ENCODE peak calls at places on chromosomes 2 and 18, in six cellular contexts. Y is heart left ventricle, K is upper lobe of left lung, S is IMR-90, E is transverse colon, U is K562. A is an unnamed sample.

GRCh38 chr2:19542796-19543195 is 184.4 kb upstream of the OSR1 start:
- DNase-seq in S (no peak), K (no peak), E (no peak), U (no peak), Y (no peak), A (no peak)

GRCh38 chr2:231212329-231212845 is 14.0 kb downstream of the ARMC9 start:
- DNase-seq in S (peak; percentile 38), E (no peak), K (no peak), Y (no peak), U (no peak), A (no peak)

GRCh38 chr2:25215948-25216679 is 47.7 kb upstream of the POMC start:
- DNase-seq in E (peak; percentile 85), K (peak; percentile 67), U (no peak), Y (peak; percentile 85), S (no peak), A (peak; percentile 80)

GRCh38 chr2:232147440-232148077 is 186.0 kb downstream of the DIS3L2 start:
- DNase-seq in U (no peak), Y (no peak), K (no peak), E (no peak), S (peak; percentile 70), A (no peak)

GRCh38 chr2:65128297-65129190 is 1.4 kb downstream of the RAB1A start:
- DNase-seq in S (peak; percentile 45), Y (peak; percentile 13), K (peak; percentile 69), U (no peak), E (no peak), A (no peak)

GRCh38 chr2:181456660-181457120 is 496 bp upstream of the ITGA4 start:
- DNase-seq in E (peak; percentile 72), S (peak; percentile 5), U (no peak), K (peak; percentile 64), Y (peak; percentile 42), A (peak; percentile 74)

GRCh38 chr2:164523026-164523425 is 98.3 kb downstream of the GRB14 start:
- DNase-seq in Y (no peak), K (no peak), S (no peak), E (no peak), U (no peak), A (no peak)

GRCh38 chr2:124248366-124248765 is 223.3 kb downstream of the CNTNAP5 start:
- DNase-seq in Y (no peak), S (no peak), K (no peak), E (no peak), U (no peak), A (no peak)

GRCh38 chr2:77018219-77018618 is 504.0 kb downstream of the LRRTM4 start:
- DNase-seq in Y (no peak), E (no peak), S (no peak), K (no peak), U (no peak), A (no peak)

GRCh38 chr2:19362094-19362649 is 3.7 kb upstream of the OSR1 start:
- DNase-seq in S (peak; percentile 50), U (no peak), E (no peak), Y (no peak), K (no peak), A (no peak)

GRCh38 chr2:235634435-235635152 is 140.8 kb downstream of the AGAP1 start:
- DNase-seq in S (peak; percentile 69), K (no peak), E (no peak), Y (no peak), U (no peak), A (no peak)

GRCh38 chr2:69159988-69160387 is 147.0 kb downstream of the ANTXR1 start:
- DNase-seq in Y (no peak), E (peak; percentile 49), S (no peak), K (no peak), U (no peak), A (no peak)

GRCh38 chr2:159547031-159547430 is 69.3 kb downstream of the BAZ2B start:
- DNase-seq in E (no peak), K (no peak), Y (no peak), S (peak; percentile 26), U (no peak), A (no peak)

GRCh38 chr2:162343824-162344616 is at the start of gene GCA:
- DNase-seq in E (peak; percentile 98), Y (peak; percentile 98), U (peak; percentile 41), S (peak; percentile 89), K (peak; percentile 98), A (peak; percentile 99)

GRCh38 chr18:53789376-53790247 is 434.9 kb downstream of the MBD2 start:
- DNase-seq in K (no peak), U (no peak), E (no peak), Y (no peak), S (no peak), A (no peak)

GRCh38 chr2:223054193-223054781 is 2.3 kb downstream of the KCNE4 start:
- DNase-seq in E (peak; percentile 23), Y (peak; percentile 77), S (peak; percentile 76), U (no peak), K (peak; percentile 64), A (peak; percentile 90)

GRCh38 chr2:7010376-7010775 is 93.2 kb downstream of the RNF144A start:
- DNase-seq in S (peak; percentile 3), E (no peak), K (no peak), Y (peak; percentile 55), U (no peak), A (no peak)

GRCh38 chr2:112884869-112885502 is 26.0 kb upstream of the IL37 start:
- DNase-seq in S (no peak), U (peak; percentile 87), Y (no peak), K (peak; percentile 55), E (peak; percentile 76), A (no peak)

GRCh38 chr2:74632939-74633312 is 15.2 kb downstream of the M1AP start:
- DNase-seq in Y (no peak), S (no peak), E (no peak), K (no peak), U (no peak), A (no peak)

GRCh38 chr2:223744580-223744979 is 92.8 kb downstream of the AP1S3 start:
- DNase-seq in S (peak; percentile 43), E (no peak), U (no peak), Y (no peak), K (no peak), A (no peak)

GRCh38 chr2:173199303-173199702 is 123.7 kb downstream of the MAP3K20 start:
- DNase-seq in K (no peak), E (no peak), S (no peak), Y (no peak), U (no peak), A (no peak)

GRCh38 chr2:189662674-189663226 is 1.5 kb downstream of the ASNSD1 start:
- DNase-seq in K (no peak), E (no peak), S (no peak), U (no peak), Y (no peak), A (no peak)

GRCh38 chr18:13186687-13187086 is 31.9 kb upstream of the LDLRAD4 start:
- DNase-seq in E (no peak), S (no peak), K (no peak), U (no peak), Y (no peak), A (no peak)

GRCh38 chr2:46651363-46652099 is 172.2 kb downstream of the TMEM247 start:
- DNase-seq in K (no peak), E (no peak), S (peak; percentile 44), Y (no peak), U (no peak), A (no peak)

GRCh38 chr2:3420076-3420848 is 40.8 kb downstream of the TRAPPC12 start:
- DNase-seq in S (no peak), Y (no peak), E (no peak), U (no peak), K (no peak), A (no peak)

GRCh38 chr2:128493880-128494279 is 175.2 kb upstream of the HS6ST1 start:
- DNase-seq in S (no peak), K (no peak), Y (no peak), U (no peak), E (no peak), A (no peak)

GRCh38 chr2:16321872-16322271 is 343.8 kb downstream of the CYRIA start:
- DNase-seq in S (no peak), U (no peak), Y (no peak), E (no peak), K (no peak), A (no peak)

DNA sequence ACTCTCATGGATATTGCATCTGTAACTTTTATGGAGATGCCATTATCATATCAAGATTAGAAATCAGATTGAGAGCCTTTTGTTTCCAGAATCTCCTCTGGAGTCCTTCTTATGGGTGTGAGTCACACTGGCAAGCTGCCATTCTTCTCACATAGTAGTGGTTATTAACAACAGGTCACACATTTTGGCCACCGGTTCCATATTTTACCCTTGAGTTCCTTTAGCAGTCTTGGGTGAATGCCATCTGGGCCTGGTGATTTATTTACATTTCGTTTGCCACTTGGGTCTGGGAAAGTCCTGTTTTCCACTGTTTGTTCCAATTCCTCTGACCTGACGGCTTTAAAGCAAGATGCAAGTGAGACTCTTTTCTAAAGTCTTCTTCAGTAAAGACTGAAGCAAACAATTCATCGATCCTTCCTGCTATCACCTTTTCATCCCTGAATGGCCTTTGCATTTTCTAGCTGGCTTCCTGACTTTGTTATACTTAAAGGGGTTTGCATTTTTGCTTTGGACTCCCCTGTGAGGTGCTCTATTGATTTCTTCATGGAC is 80.5 kb upstream of the CAVIN2 start:
- DNase-seq in S (peak; percentile 74), U (peak; percentile 16), K (peak; percentile 91), Y (peak; percentile 46), E (peak; percentile 56), A (no peak)
- TF ChIP-seq POLR2A in S (no peak), U (no peak), K (no peak), Y (no peak), E (no peak), A (no peak)

DNA sequence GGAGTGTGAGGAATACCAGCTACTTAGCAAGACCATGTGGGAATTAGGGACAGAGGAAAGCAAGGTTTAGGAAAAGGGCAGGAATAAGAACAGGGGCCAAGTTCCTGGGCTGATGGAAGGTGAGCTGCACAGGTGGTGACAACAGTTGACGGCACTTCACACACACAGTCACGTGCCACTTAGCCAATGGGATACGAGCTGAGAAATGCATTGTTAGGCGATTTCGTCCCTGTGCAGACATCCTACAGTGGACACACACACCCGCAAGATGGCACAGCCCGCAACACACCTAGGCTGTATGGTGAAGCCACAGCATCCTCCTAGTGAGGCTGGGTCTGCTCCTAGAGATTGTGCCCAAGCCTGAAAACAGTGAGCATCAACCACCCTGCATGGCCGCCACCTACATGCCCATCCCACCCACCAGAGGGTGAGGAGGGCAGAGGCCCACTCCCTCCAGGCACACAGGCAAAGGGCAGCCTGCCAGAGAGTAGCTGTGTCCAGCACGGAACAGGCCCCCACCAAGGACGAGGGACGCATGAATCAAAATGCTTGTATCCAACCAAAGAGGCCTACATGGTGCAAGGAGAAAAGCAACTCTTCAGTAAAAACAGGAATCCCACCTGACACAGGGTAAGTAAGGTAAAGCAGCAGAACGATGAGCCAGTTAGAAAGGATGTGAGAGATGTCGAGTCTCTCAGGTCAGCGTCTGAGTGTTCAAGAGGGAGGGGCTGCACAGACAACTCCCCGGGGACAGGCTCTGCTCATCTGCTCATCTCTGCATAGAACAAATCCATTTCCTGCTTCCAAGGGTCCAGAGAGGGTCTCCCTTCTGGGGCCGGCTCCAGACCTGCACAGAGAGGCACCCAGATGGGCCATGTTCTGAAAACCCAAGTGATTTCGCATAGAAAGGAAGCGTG is 51.3 kb downstream of the ZNF516 start:
- DNase-seq in K (no peak), S (no peak), U (no peak), Y (no peak), E (no peak), A (peak; percentile 61)
- H3K4me1 ChIP-seq in K (peaks cover 27% of the 10 kb centered on the region), S (peaks cover 30% of the 10 kb centered on the region), U (no peaks in the 10 kb centered on the region), Y (no peaks in the 10 kb centered on the region), E (peaks cover 40% of the 10 kb centered on the region), A (peaks cover 48% of the 10 kb centered on the region)

GRCh38 chr2:38528008-38528442 is 74.7 kb downstream of the HNRNPLL start:
- DNase-seq in K (peak; percentile 23), Y (peak; percentile 27), E (no peak), U (peak; percentile 43), S (peak; percentile 69), A (no peak)
- TF ChIP-seq POLR2A in K (no peak), Y (no peak), E (no peak), U (no peak), S (no peak), A (no peak)

GRCh38 chr18:57771183-57771582 is 31.9 kb downstream of the ATP8B1 start:
- DNase-seq in K (peak; percentile 59), E (peak; percentile 79), Y (no peak), U (no peak), S (no peak), A (no peak)
- H3K4me1 ChIP-seq in K (peaks cover 45% of the 10 kb centered on the region), E (peaks cover 82% of the 10 kb centered on the region), Y (peaks cover 27% of the 10 kb centered on the region), U (no peaks in the 10 kb centered on the region), S (peaks cover 15% of the 10 kb centered on the region), A (peaks cover 55% of the 10 kb centered on the region)

A was measured in suprapubic skin.